ENCODE peak calls at places on chromosomes 4 and X, in six cellular contexts. One of them, this sample, is unnamed.

GRCh38 chr4:157221895-157222763 is 1.6 kb downstream of the GRIA2 start:
- DNase-seq in cardiac muscle cell: no peak
- DNase-seq in NCI-H1092: peak; percentile 18
- DNase-seq in activated CD8-positive, alpha-beta T cell treated with anti-CD3 and anti-CD28 coated beads, Interleukin-2, amount 10 ng/mL, durations not matched to agents 7 days and 5 days: no peak
- DNase-seq in fibroblast of gingiva: no peak
- DNase-seq in hypothalamus: peak; percentile 84
- DNase-seq in this sample: no peak

GRCh38 chrX:40107291-40108083 is 9.7 kb upstream of the BCOR start:
- DNase-seq in cardiac muscle cell: peak; percentile 27
- DNase-seq in NCI-H1092: peak; percentile 70
- DNase-seq in activated CD8-positive, alpha-beta T cell treated with anti-CD3 and anti-CD28 coated beads, Interleukin-2, amount 10 ng/mL, durations not matched to agents 7 days and 5 days: no peak
- DNase-seq in fibroblast of gingiva: no peak
- DNase-seq in hypothalamus: peak; percentile 4
- DNase-seq in this sample: no peak

GRCh38 chr4:174928174-174928573 is 10.0 kb downstream of the ADAM29 start:
- DNase-seq in cardiac muscle cell: no peak
- DNase-seq in NCI-H1092: no peak
- DNase-seq in activated CD8-positive, alpha-beta T cell treated with anti-CD3 and anti-CD28 coated beads, Interleukin-2, amount 10 ng/mL, durations not matched to agents 7 days and 5 days: no peak
- DNase-seq in fibroblast of gingiva: no peak
- DNase-seq in hypothalamus: no peak
- DNase-seq in this sample: no peak

GRCh38 chr4:11497212-11497806 is 68.6 kb upstream of the HS3ST1 start:
- DNase-seq in cardiac muscle cell: no peak
- DNase-seq in NCI-H1092: no peak
- DNase-seq in activated CD8-positive, alpha-beta T cell treated with anti-CD3 and anti-CD28 coated beads, Interleukin-2, amount 10 ng/mL, durations not matched to agents 7 days and 5 days: peak; percentile 29
- DNase-seq in fibroblast of gingiva: no peak
- DNase-seq in hypothalamus: no peak
- DNase-seq in this sample: no peak

GRCh38 chrX:103678199-103678993 is 8.1 kb downstream of the MORF4L2 start:
- DNase-seq in cardiac muscle cell: peak; percentile 67
- DNase-seq in NCI-H1092: no peak
- DNase-seq in activated CD8-positive, alpha-beta T cell treated with anti-CD3 and anti-CD28 coated beads, Interleukin-2, amount 10 ng/mL, durations not matched to agents 7 days and 5 days: no peak
- DNase-seq in fibroblast of gingiva: no peak
- DNase-seq in hypothalamus: no peak
- DNase-seq in this sample: no peak

GRCh38 chr4:20127626-20128025 is 124.1 kb upstream of the SLIT2 start:
- DNase-seq in cardiac muscle cell: no peak
- DNase-seq in NCI-H1092: no peak
- DNase-seq in activated CD8-positive, alpha-beta T cell treated with anti-CD3 and anti-CD28 coated beads, Interleukin-2, amount 10 ng/mL, durations not matched to agents 7 days and 5 days: no peak
- DNase-seq in fibroblast of gingiva: no peak
- DNase-seq in hypothalamus: no peak
- DNase-seq in this sample: no peak

GRCh38 chr4:156858071-156858470 is 113.5 kb downstream of the PDGFC start:
- DNase-seq in cardiac muscle cell: no peak
- DNase-seq in NCI-H1092: no peak
- DNase-seq in activated CD8-positive, alpha-beta T cell treated with anti-CD3 and anti-CD28 coated beads, Interleukin-2, amount 10 ng/mL, durations not matched to agents 7 days and 5 days: no peak
- DNase-seq in fibroblast of gingiva: no peak
- DNase-seq in hypothalamus: no peak
- DNase-seq in this sample: no peak

GRCh38 chr4:158670975-158671664 is 567 bp downstream of the C4orf46 start:
- DNase-seq in cardiac muscle cell: peak; percentile 92
- DNase-seq in NCI-H1092: peak; percentile 70
- DNase-seq in activated CD8-positive, alpha-beta T cell treated with anti-CD3 and anti-CD28 coated beads, Interleukin-2, amount 10 ng/mL, durations not matched to agents 7 days and 5 days: peak; percentile 66
- DNase-seq in fibroblast of gingiva: peak; percentile 92
- DNase-seq in hypothalamus: peak; percentile 14
- DNase-seq in this sample: peak; percentile 46

GRCh38 chr4:79064806-79065205 is 125.6 kb upstream of the PAQR3 start:
- DNase-seq in cardiac muscle cell: no peak
- DNase-seq in NCI-H1092: no peak
- DNase-seq in activated CD8-positive, alpha-beta T cell treated with anti-CD3 and anti-CD28 coated beads, Interleukin-2, amount 10 ng/mL, durations not matched to agents 7 days and 5 days: no peak
- DNase-seq in fibroblast of gingiva: no peak
- DNase-seq in hypothalamus: no peak
- DNase-seq in this sample: no peak

GRCh38 chr4:139214039-139214534 is 37.1 kb upstream of the ELF2 start:
- DNase-seq in cardiac muscle cell: no peak
- DNase-seq in NCI-H1092: no peak
- DNase-seq in activated CD8-positive, alpha-beta T cell treated with anti-CD3 and anti-CD28 coated beads, Interleukin-2, amount 10 ng/mL, durations not matched to agents 7 days and 5 days: no peak
- DNase-seq in fibroblast of gingiva: peak; percentile 9
- DNase-seq in hypothalamus: no peak
- DNase-seq in this sample: no peak

GRCh38 chr4:75895744-75896314 is 6.4 kb downstream of the PPEF2 start:
- DNase-seq in cardiac muscle cell: peak; percentile 45
- DNase-seq in NCI-H1092: no peak
- DNase-seq in activated CD8-positive, alpha-beta T cell treated with anti-CD3 and anti-CD28 coated beads, Interleukin-2, amount 10 ng/mL, durations not matched to agents 7 days and 5 days: peak; percentile 24
- DNase-seq in fibroblast of gingiva: peak; percentile 8
- DNase-seq in hypothalamus: no peak
- DNase-seq in this sample: no peak

GRCh38 chrX:11105080-11105479 is 6.1 kb upstream of the HCCS start:
- DNase-seq in cardiac muscle cell: peak; percentile 48
- DNase-seq in NCI-H1092: no peak
- DNase-seq in activated CD8-positive, alpha-beta T cell treated with anti-CD3 and anti-CD28 coated beads, Interleukin-2, amount 10 ng/mL, durations not matched to agents 7 days and 5 days: no peak
- DNase-seq in fibroblast of gingiva: peak; percentile 14
- DNase-seq in hypothalamus: no peak
- DNase-seq in this sample: no peak

GRCh38 chr4:147340111-147340510 is 140.8 kb upstream of the EDNRA start:
- DNase-seq in cardiac muscle cell: peak; percentile 59
- DNase-seq in NCI-H1092: no peak
- DNase-seq in activated CD8-positive, alpha-beta T cell treated with anti-CD3 and anti-CD28 coated beads, Interleukin-2, amount 10 ng/mL, durations not matched to agents 7 days and 5 days: no peak
- DNase-seq in fibroblast of gingiva: peak; percentile 70
- DNase-seq in hypothalamus: no peak
- DNase-seq in this sample: no peak

GRCh38 chr4:168679397-168680176 is 182.7 kb downstream of the PALLD start:
- DNase-seq in cardiac muscle cell: no peak
- DNase-seq in NCI-H1092: no peak
- DNase-seq in activated CD8-positive, alpha-beta T cell treated with anti-CD3 and anti-CD28 coated beads, Interleukin-2, amount 10 ng/mL, durations not matched to agents 7 days and 5 days: no peak
- DNase-seq in fibroblast of gingiva: peak; percentile 14
- DNase-seq in hypothalamus: no peak
- DNase-seq in this sample: no peak

This sample was measured in AG09309.